ENCODE peak calls at places on chromosome 11, in ten cellular contexts. R is CD8-positive, alpha-beta T cell; G is cardiac fibroblast; P is prostate gland; L is GM23338; X is epithelial cell of esophagus; T is A549; U is breast epithelium; N is psoas muscle; V is body of pancreas. O is an unnamed sample.
A peak's percentile ranks its signal among the peaks of the same experiment; 100 is the strongest.

GRCh38 chr11:34234086-34234740 is 123.6 kb downstream of the ABTB2 start:
- DNase-seq in R (peak; percentile 71), G (peak; percentile 70), P (peak; percentile 16), L (peak; percentile 87), X (peak; percentile 91), T (no peak), U (no peak), N (no peak), V (peak; percentile 50), O (peak; percentile 50)

GRCh38 chr11:3344327-3344726 is 34.6 kb downstream of the ZNF195 start:
- DNase-seq in R (no peak), G (no peak), P (no peak), L (no peak), X (no peak), T (no peak), U (no peak), N (no peak), V (no peak), O (no peak)

GRCh38 chr11:35352107-35352888 is 67.1 kb downstream of the SLC1A2 start:
- DNase-seq in R (no peak), G (peak; percentile 70), P (no peak), L (no peak), X (peak; percentile 67), T (no peak), U (no peak), N (no peak), V (no peak), O (no peak)

GRCh38 chr11:117456027-117456720 is 128.5 kb downstream of the CEP164 start:
- DNase-seq in R (no peak), G (no peak), P (no peak), L (no peak), X (no peak), T (no peak), U (no peak), N (no peak), V (no peak), O (no peak)

GRCh38 chr11:20443596-20443995 is 56.1 kb downstream of the PRMT3 start:
- DNase-seq in R (no peak), G (peak; percentile 50), P (no peak), L (peak; percentile 40), X (peak; percentile 36), T (peak; percentile 3), U (no peak), N (no peak), V (no peak), O (peak; percentile 39)

GRCh38 chr11:108117746-108118371 is 3.5 kb upstream of the ACAT1 start:
- DNase-seq in R (no peak), G (peak; percentile 78), P (no peak), L (peak; percentile 62), X (peak; percentile 57), T (peak; percentile 35), U (no peak), N (no peak), V (no peak), O (peak; percentile 67)

GRCh38 chr11:129930743-129931142 is 35.4 kb upstream of the NFRKB start:
- DNase-seq in R (no peak), G (no peak), P (no peak), L (no peak), X (no peak), T (no peak), U (no peak), N (no peak), V (no peak), O (no peak)

GRCh38 chr11:123628936-123629683 is 25.3 kb downstream of the SCN3B start:
- DNase-seq in R (no peak), G (peak; percentile 52), P (no peak), L (no peak), X (no peak), T (no peak), U (no peak), N (peak; percentile 64), V (peak; percentile 35), O (peak; percentile 43)

GRCh38 chr11:58222730-58223129 is 6.0 kb downstream of the OR10Q1 start:
- DNase-seq in R (no peak), G (peak; percentile 45), P (no peak), L (no peak), X (peak; percentile 86), T (no peak), U (no peak), N (no peak), V (no peak), O (peak; percentile 1)

GRCh38 chr11:133827556-133827955 is 17.8 kb downstream of the SPATA19 start:
- DNase-seq in R (no peak), G (no peak), P (no peak), L (no peak), X (no peak), T (no peak), U (no peak), N (no peak), V (no peak), O (no peak)

DNA sequence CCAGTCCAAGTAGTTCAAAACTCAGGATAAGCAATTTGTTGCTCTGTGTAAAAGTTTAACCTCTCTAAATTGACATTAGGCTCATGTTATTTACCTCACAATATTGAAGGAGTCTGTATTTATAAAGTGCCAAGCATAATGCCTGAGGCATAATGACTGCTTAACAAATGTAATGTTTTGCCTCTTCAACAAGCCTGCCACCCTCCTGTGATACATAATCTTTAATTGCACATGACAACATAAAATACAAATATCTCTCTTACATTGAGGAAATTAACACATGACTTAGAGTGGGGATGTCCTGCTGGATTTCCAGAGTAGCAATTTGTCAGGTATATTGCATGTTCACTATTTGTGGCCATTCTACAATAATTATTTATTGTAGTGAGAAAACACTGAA is 469.2 kb upstream of the ANO5 start:
- DNase-seq in R (no peak), G (no peak), P (no peak), L (no peak), X (no peak), T (no peak), U (no peak), N (no peak), V (no peak), O (no peak)
- H3K4me3 ChIP-seq in R (no peak overlapping the region), G (no peak overlapping the region), P (no peak overlapping the region), L (no peak overlapping the region), X (no peak overlapping the region), T (no peak overlapping the region), U (no peak overlapping the region), N (no peak overlapping the region), V (no peak overlapping the region), O (no peak overlapping the region)

GRCh38 chr11:66592457-66593302 is at the start of the genes CCDC87 and CCS:
- DNase-seq in R (peak; percentile 100), G (peak; percentile 96), P (peak; percentile 97), L (peak; percentile 96), X (peak; percentile 95), T (peak; percentile 100), U (peak; percentile 97), N (peak; percentile 98), V (peak; percentile 100), O (peak; percentile 96)
- TF ChIP-seq CTCF in R (peak; percentile 55), G (peak; percentile 75), P (peak; percentile 87), L (peak; percentile 79), X (peak; percentile 68), T (peak; percentile 68), U (peak; percentile 87), N (peak; percentile 66), V (peak; percentile 89), O (peak; percentile 70)

DNA sequence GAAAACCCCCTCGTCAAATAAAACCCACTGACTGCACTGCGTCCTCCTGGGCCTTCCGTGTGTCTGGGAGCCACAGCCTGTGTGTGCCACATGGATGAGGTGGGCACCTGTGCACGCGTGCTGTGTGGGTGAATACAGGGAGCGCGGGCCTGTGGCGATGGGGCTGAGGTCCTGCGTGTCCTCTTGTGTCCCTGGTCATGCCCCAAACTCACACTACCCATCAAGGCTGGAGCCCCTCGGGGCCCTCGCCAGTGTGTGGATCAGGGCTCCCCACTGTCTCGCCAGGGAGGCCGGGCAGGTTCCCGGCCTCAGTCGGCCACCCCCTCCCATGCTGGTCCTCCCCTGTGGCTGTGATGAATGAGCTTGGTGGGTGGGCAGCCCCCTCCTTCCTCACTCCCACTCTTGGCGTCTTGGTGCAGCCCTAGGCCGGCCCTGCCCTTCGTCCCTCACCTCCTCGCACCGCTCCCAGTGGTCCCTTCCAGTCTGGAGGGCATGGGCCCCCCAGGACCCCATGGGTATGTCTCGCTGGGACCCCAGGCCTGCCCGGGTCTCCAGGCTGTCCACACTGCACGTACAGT is 712 bp upstream of the CD151 start:
- DNase-seq in R (no peak), G (no peak), P (no peak), L (no peak), X (no peak), T (no peak), U (no peak), N (no peak), V (no peak), O (no peak)
- H3K4me3 ChIP-seq in R (no peak overlapping the region), G (peak overlapping the region; percentile 59), P (peak overlapping the region; percentile 63), L (peak overlapping the region; percentile 89), X (peak overlapping the region; percentile 40), T (peak overlapping the region; percentile 86), U (peak overlapping the region; percentile 71), N (peak overlapping the region; percentile 92), V (no peak overlapping the region), O (peak overlapping the region; percentile 57)

GRCh38 chr11:61332823-61333637 is at the start of the genes DDB1 and TKFC:
- DNase-seq in R (peak; percentile 98), G (peak; percentile 91), P (peak; percentile 95), L (peak; percentile 99), X (peak; percentile 94), T (peak; percentile 91), U (peak; percentile 95), N (peak; percentile 96), V (peak; percentile 97), O (peak; percentile 94)
- TF ChIP-seq CTCF in R (no peak), G (no peak), P (no peak), L (no peak), X (no peak), T (no peak), U (peak; percentile 4), N (no peak), V (no peak), O (no peak)

DNA sequence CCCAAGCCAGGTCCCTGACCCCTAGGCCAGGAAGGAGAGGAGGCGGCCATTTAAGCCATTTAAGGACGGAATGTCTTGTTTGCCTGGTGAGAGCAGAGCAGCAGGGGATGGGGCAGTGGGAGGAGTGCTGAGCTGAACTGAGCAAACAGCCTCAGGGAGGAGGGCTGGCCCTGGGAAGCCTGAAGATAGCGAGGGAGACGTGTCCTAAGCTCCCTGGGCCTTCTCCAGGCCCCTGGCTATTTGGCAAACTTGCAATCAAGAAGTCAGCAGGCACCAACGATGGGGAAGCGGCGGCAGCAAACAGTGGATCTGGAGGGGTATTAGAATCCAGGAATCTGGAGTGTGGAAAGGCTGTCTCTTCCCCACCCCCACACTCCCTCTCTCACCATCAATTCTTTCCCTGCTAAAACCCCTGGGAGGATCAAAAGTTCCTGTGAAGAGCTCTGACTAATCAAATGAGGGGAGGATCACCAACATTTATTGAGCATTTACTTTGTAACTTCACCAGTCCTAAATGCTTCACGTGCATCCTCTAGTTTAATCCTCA is 8.8 kb downstream of the BCL9L start:
- DNase-seq in R (peak; percentile 5), G (peak; percentile 81), P (peak; percentile 75), L (peak; percentile 79), X (peak; percentile 65), T (no peak), U (no peak), N (peak; percentile 74), V (peak; percentile 80), O (peak; percentile 93)
- H3K4me3 ChIP-seq in R (peak overlapping the region; percentile 90), G (peak overlapping the region; percentile 27), P (no peak overlapping the region), L (peak overlapping the region; percentile 35), X (peak overlapping the region; percentile 18), T (peak overlapping the region; percentile 43), U (no peak overlapping the region), N (peak overlapping the region; percentile 57), V (no peak overlapping the region), O (peak overlapping the region; percentile 31)